ENCODE peak calls at places on chromosomes 3 and 15, in ten cellular contexts. One of them, this sample, is unnamed.

GRCh38 chr3:10404377-10404776 is 83.5 kb upstream of the SEC13 start:
- DNase-seq in MM.1S: no peak
- DNase-seq in GM23338: no peak
- DNase-seq in OCI-LY7: no peak
- DNase-seq in CD8-positive, alpha-beta T cell: no peak
- DNase-seq in AG04450: no peak
- DNase-seq in lower lobe of right lung: no peak
- DNase-seq in A673: no peak
- DNase-seq in transverse colon: no peak
- DNase-seq in esophagus muscularis mucosa: no peak
- DNase-seq in this sample: no peak

GRCh38 chr3:16461463-16462245 is 51.8 kb downstream of the RFTN1 start:
- DNase-seq in A673: no peak
- DNase-seq in AG04450: no peak
- DNase-seq in CD8-positive, alpha-beta T cell: no peak
- DNase-seq in lower lobe of right lung: no peak
- DNase-seq in GM23338: no peak
- DNase-seq in MM.1S: no peak
- DNase-seq in OCI-LY7: no peak
- DNase-seq in transverse colon: no peak
- DNase-seq in esophagus muscularis mucosa: no peak
- DNase-seq in this sample: no peak

GRCh38 chr3:31659246-31659645 is 126.5 kb downstream of the STT3B start:
- DNase-seq in GM23338: no peak
- DNase-seq in A673: no peak
- DNase-seq in OCI-LY7: no peak
- DNase-seq in transverse colon: no peak
- DNase-seq in AG04450: no peak
- DNase-seq in esophagus muscularis mucosa: no peak
- DNase-seq in MM.1S: no peak
- DNase-seq in lower lobe of right lung: no peak
- DNase-seq in CD8-positive, alpha-beta T cell: no peak
- DNase-seq in this sample: no peak

GRCh38 chr3:126349611-126350501 is 7.4 kb downstream of the KLF15 start:
- DNase-seq in transverse colon: peak; percentile 3
- DNase-seq in GM23338: no peak
- DNase-seq in lower lobe of right lung: peak; percentile 31
- DNase-seq in MM.1S: peak; percentile 1
- DNase-seq in A673: no peak
- DNase-seq in CD8-positive, alpha-beta T cell: no peak
- DNase-seq in esophagus muscularis mucosa: no peak
- DNase-seq in AG04450: no peak
- DNase-seq in OCI-LY7: no peak
- DNase-seq in this sample: no peak

GRCh38 chr15:69105451-69105985 is 54.9 kb upstream of the GLCE start:
- DNase-seq in esophagus muscularis mucosa: no peak
- DNase-seq in transverse colon: no peak
- DNase-seq in OCI-LY7: no peak
- DNase-seq in CD8-positive, alpha-beta T cell: no peak
- DNase-seq in AG04450: no peak
- DNase-seq in lower lobe of right lung: no peak
- DNase-seq in A673: no peak
- DNase-seq in GM23338: no peak
- DNase-seq in MM.1S: no peak
- DNase-seq in this sample: no peak

GRCh38 chr3:126256256-126256655 is 75.9 kb upstream of the ALDH1L1 start:
- DNase-seq in MM.1S: no peak
- DNase-seq in A673: no peak
- DNase-seq in CD8-positive, alpha-beta T cell: no peak
- DNase-seq in GM23338: no peak
- DNase-seq in OCI-LY7: no peak
- DNase-seq in AG04450: no peak
- DNase-seq in transverse colon: no peak
- DNase-seq in lower lobe of right lung: no peak
- DNase-seq in esophagus muscularis mucosa: no peak
- DNase-seq in this sample: no peak

GRCh38 chr15:87623832-87624231 is 632.7 kb downstream of the NTRK3 start:
- DNase-seq in CD8-positive, alpha-beta T cell: no peak
- DNase-seq in OCI-LY7: peak; percentile 10
- DNase-seq in A673: peak; percentile 18
- DNase-seq in transverse colon: no peak
- DNase-seq in lower lobe of right lung: no peak
- DNase-seq in MM.1S: peak; percentile 18
- DNase-seq in AG04450: no peak
- DNase-seq in GM23338: peak; percentile 82
- DNase-seq in esophagus muscularis mucosa: no peak
- DNase-seq in this sample: no peak

GRCh38 chr3:107468782-107469181 is 54.0 kb upstream of the BBX start:
- DNase-seq in transverse colon: no peak
- DNase-seq in lower lobe of right lung: no peak
- DNase-seq in A673: no peak
- DNase-seq in GM23338: peak; percentile 44
- DNase-seq in MM.1S: no peak
- DNase-seq in esophagus muscularis mucosa: no peak
- DNase-seq in OCI-LY7: no peak
- DNase-seq in CD8-positive, alpha-beta T cell: no peak
- DNase-seq in AG04450: no peak
- DNase-seq in this sample: no peak

GRCh38 chr3:106130384-106131084 is 261.7 kb upstream of the CBLB start:
- DNase-seq in AG04450: peak; percentile 41
- DNase-seq in GM23338: peak; percentile 3
- DNase-seq in OCI-LY7: no peak
- DNase-seq in transverse colon: no peak
- DNase-seq in A673: peak; percentile 68
- DNase-seq in MM.1S: no peak
- DNase-seq in lower lobe of right lung: no peak
- DNase-seq in CD8-positive, alpha-beta T cell: no peak
- DNase-seq in esophagus muscularis mucosa: no peak
- DNase-seq in this sample: no peak

GRCh38 chr3:114093596-114093995 is 37.1 kb downstream of the QTRT2 start:
- DNase-seq in transverse colon: peak; percentile 16
- DNase-seq in AG04450: peak; percentile 56
- DNase-seq in GM23338: no peak
- DNase-seq in MM.1S: no peak
- DNase-seq in esophagus muscularis mucosa: no peak
- DNase-seq in CD8-positive, alpha-beta T cell: no peak
- DNase-seq in OCI-LY7: no peak
- DNase-seq in A673: peak; percentile 78
- DNase-seq in lower lobe of right lung: no peak
- DNase-seq in this sample: peak; percentile 29

GRCh38 chr3:63661242-63661641 is 8.8 kb downstream of the SNTN start:
- DNase-seq in CD8-positive, alpha-beta T cell: no peak
- DNase-seq in AG04450: no peak
- DNase-seq in esophagus muscularis mucosa: no peak
- DNase-seq in A673: peak; percentile 23
- DNase-seq in lower lobe of right lung: no peak
- DNase-seq in MM.1S: no peak
- DNase-seq in transverse colon: no peak
- DNase-seq in OCI-LY7: peak; percentile 8
- DNase-seq in GM23338: peak; percentile 7
- DNase-seq in this sample: no peak

GRCh38 chr3:158672293-158673176 is at the start of gene LXN:
- DNase-seq in A673: peak; percentile 80
- DNase-seq in CD8-positive, alpha-beta T cell: peak; percentile 63
- DNase-seq in GM23338: peak; percentile 97
- DNase-seq in transverse colon: peak; percentile 93
- DNase-seq in esophagus muscularis mucosa: peak; percentile 94
- DNase-seq in MM.1S: peak; percentile 97
- DNase-seq in lower lobe of right lung: peak; percentile 92
- DNase-seq in OCI-LY7: peak; percentile 82
- DNase-seq in AG04450: peak; percentile 60
- DNase-seq in this sample: peak; percentile 82

GRCh38 chr3:128190501-128190900 is 37.2 kb downstream of the EEFSEC start:
- DNase-seq in lower lobe of right lung: no peak
- DNase-seq in A673: no peak
- DNase-seq in MM.1S: no peak
- DNase-seq in transverse colon: no peak
- DNase-seq in esophagus muscularis mucosa: peak; percentile 8
- DNase-seq in AG04450: no peak
- DNase-seq in OCI-LY7: no peak
- DNase-seq in GM23338: no peak
- DNase-seq in CD8-positive, alpha-beta T cell: no peak
- DNase-seq in this sample: no peak

GRCh38 chr15:101124731-101125558 is 126.9 kb downstream of the CHSY1 start:
- DNase-seq in esophagus muscularis mucosa: no peak
- DNase-seq in transverse colon: no peak
- DNase-seq in OCI-LY7: no peak
- DNase-seq in AG04450: peak; percentile 82
- DNase-seq in GM23338: no peak
- DNase-seq in CD8-positive, alpha-beta T cell: no peak
- DNase-seq in lower lobe of right lung: no peak
- DNase-seq in MM.1S: no peak
- DNase-seq in A673: no peak
- DNase-seq in this sample: no peak

GRCh38 chr15:94576889-94577533 is 345.6 kb downstream of the MCTP2 start:
- DNase-seq in GM23338: peak; percentile 84
- DNase-seq in MM.1S: peak; percentile 51
- DNase-seq in esophagus muscularis mucosa: no peak
- DNase-seq in OCI-LY7: peak; percentile 64
- DNase-seq in CD8-positive, alpha-beta T cell: no peak
- DNase-seq in AG04450: no peak
- DNase-seq in lower lobe of right lung: no peak
- DNase-seq in transverse colon: peak; percentile 10
- DNase-seq in A673: peak; percentile 63
- DNase-seq in this sample: peak; percentile 7

GRCh38 chr3:32383136-32383711 is 8.4 kb upstream of the CMTM7 start:
- DNase-seq in GM23338: no peak
- DNase-seq in CD8-positive, alpha-beta T cell: no peak
- DNase-seq in AG04450: no peak
- DNase-seq in lower lobe of right lung: no peak
- DNase-seq in transverse colon: no peak
- DNase-seq in esophagus muscularis mucosa: no peak
- DNase-seq in A673: no peak
- DNase-seq in OCI-LY7: no peak
- DNase-seq in MM.1S: no peak
- DNase-seq in this sample: no peak

GRCh38 chr3:40663296-40663695 is 138.5 kb downstream of the ZNF621 start:
- DNase-seq in CD8-positive, alpha-beta T cell: no peak
- DNase-seq in transverse colon: no peak
- DNase-seq in OCI-LY7: no peak
- DNase-seq in MM.1S: no peak
- DNase-seq in AG04450: no peak
- DNase-seq in esophagus muscularis mucosa: no peak
- DNase-seq in A673: no peak
- DNase-seq in lower lobe of right lung: no peak
- DNase-seq in GM23338: no peak
- DNase-seq in this sample: no peak

GRCh38 chr3:4656059-4656458 is 162.9 kb downstream of the ITPR1 start:
- DNase-seq in OCI-LY7: peak; percentile 2
- DNase-seq in AG04450: peak; percentile 44
- DNase-seq in lower lobe of right lung: peak; percentile 62
- DNase-seq in MM.1S: no peak
- DNase-seq in esophagus muscularis mucosa: no peak
- DNase-seq in transverse colon: peak; percentile 30
- DNase-seq in A673: peak; percentile 82
- DNase-seq in GM23338: peak; percentile 91
- DNase-seq in CD8-positive, alpha-beta T cell: no peak
- DNase-seq in this sample: peak; percentile 67
- TF ChIP-seq CTCF in OCI-LY7: peak; percentile 60
- TF ChIP-seq CTCF in AG04450: peak; percentile 98
- TF ChIP-seq CTCF in lower lobe of right lung: peak; percentile 69
- TF ChIP-seq CTCF in MM.1S: peak; percentile 40
- TF ChIP-seq CTCF in esophagus muscularis mucosa: peak; percentile 81
- TF ChIP-seq CTCF in transverse colon: peak; percentile 65
- TF ChIP-seq CTCF in A673: peak; percentile 89
- TF ChIP-seq CTCF in GM23338: peak; percentile 96
- TF ChIP-seq CTCF in CD8-positive, alpha-beta T cell: no peak
- TF ChIP-seq CTCF in this sample: peak; percentile 85

GRCh38 chr15:66704783-66705113 is 2.7 kb downstream of the SMAD6 start:
- DNase-seq in GM23338: no peak
- DNase-seq in A673: no peak
- DNase-seq in MM.1S: no peak
- DNase-seq in OCI-LY7: no peak
- DNase-seq in lower lobe of right lung: no peak
- DNase-seq in AG04450: no peak
- DNase-seq in transverse colon: peak; percentile 60
- DNase-seq in CD8-positive, alpha-beta T cell: no peak
- DNase-seq in esophagus muscularis mucosa: no peak
- DNase-seq in this sample: no peak
- H3K27ac ChIP-seq in GM23338: no peak overlapping the region
- H3K27ac ChIP-seq in A673: peak overlapping the region; percentile 29
- H3K27ac ChIP-seq in MM.1S: no peak overlapping the region
- H3K27ac ChIP-seq in OCI-LY7: no peak overlapping the region
- H3K27ac ChIP-seq in lower lobe of right lung: peak overlapping the region; percentile 87
- H3K27ac ChIP-seq in AG04450: no peak overlapping the region
- H3K27ac ChIP-seq in transverse colon: peak overlapping the region; percentile 92
- H3K27ac ChIP-seq in CD8-positive, alpha-beta T cell: no peak overlapping the region
- H3K27ac ChIP-seq in esophagus muscularis mucosa: peak overlapping the region; percentile 80
- H3K27ac ChIP-seq in this sample: peak overlapping the region; percentile 97

GRCh38 chr3:46889381-46890110 is 12.0 kb downstream of the PTH1R start:
- DNase-seq in CD8-positive, alpha-beta T cell: no peak
- DNase-seq in MM.1S: no peak
- DNase-seq in A673: peak; percentile 67
- DNase-seq in lower lobe of right lung: no peak
- DNase-seq in esophagus muscularis mucosa: no peak
- DNase-seq in GM23338: no peak
- DNase-seq in AG04450: no peak
- DNase-seq in OCI-LY7: no peak
- DNase-seq in transverse colon: no peak
- DNase-seq in this sample: peak; percentile 61

GRCh38 chr3:46890132-46890531 is 12.6 kb downstream of the PTH1R start:
- DNase-seq in AG04450: no peak
- DNase-seq in CD8-positive, alpha-beta T cell: no peak
- DNase-seq in transverse colon: no peak
- DNase-seq in GM23338: no peak
- DNase-seq in A673: peak; percentile 26
- DNase-seq in lower lobe of right lung: no peak
- DNase-seq in OCI-LY7: no peak
- DNase-seq in esophagus muscularis mucosa: no peak
- DNase-seq in MM.1S: no peak
- DNase-seq in this sample: no peak

GRCh38 chr3:46892285-46893145 is 15.0 kb downstream of the PTH1R start:
- DNase-seq in AG04450: peak; percentile 8
- DNase-seq in OCI-LY7: no peak
- DNase-seq in GM23338: peak; percentile 94
- DNase-seq in A673: no peak
- DNase-seq in esophagus muscularis mucosa: peak; percentile 95
- DNase-seq in CD8-positive, alpha-beta T cell: no peak
- DNase-seq in lower lobe of right lung: peak; percentile 85
- DNase-seq in transverse colon: peak; percentile 60
- DNase-seq in MM.1S: peak; percentile 74
- DNase-seq in this sample: peak; percentile 72

GRCh38 chr3:46893146-46893748 is 15.7 kb downstream of the PTH1R start:
- DNase-seq in AG04450: no peak
- DNase-seq in MM.1S: no peak
- DNase-seq in lower lobe of right lung: peak; percentile 37
- DNase-seq in OCI-LY7: no peak
- DNase-seq in esophagus muscularis mucosa: no peak
- DNase-seq in A673: no peak
- DNase-seq in transverse colon: no peak
- DNase-seq in CD8-positive, alpha-beta T cell: no peak
- DNase-seq in GM23338: peak; percentile 28
- DNase-seq in this sample: no peak

GRCh38 chr3:46891132-46891531 is 13.6 kb downstream of the PTH1R start:
- DNase-seq in A673: no peak
- DNase-seq in esophagus muscularis mucosa: no peak
- DNase-seq in transverse colon: no peak
- DNase-seq in GM23338: no peak
- DNase-seq in MM.1S: no peak
- DNase-seq in CD8-positive, alpha-beta T cell: no peak
- DNase-seq in lower lobe of right lung: no peak
- DNase-seq in AG04450: no peak
- DNase-seq in OCI-LY7: no peak
- DNase-seq in this sample: no peak
- TF ChIP-seq CTCF in A673: no peak
- TF ChIP-seq CTCF in esophagus muscularis mucosa: no peak
- TF ChIP-seq CTCF in transverse colon: no peak
- TF ChIP-seq CTCF in GM23338: no peak
- TF ChIP-seq CTCF in MM.1S: no peak
- TF ChIP-seq CTCF in CD8-positive, alpha-beta T cell: no peak
- TF ChIP-seq CTCF in lower lobe of right lung: no peak
- TF ChIP-seq CTCF in AG04450: no peak
- TF ChIP-seq CTCF in OCI-LY7: no peak
- TF ChIP-seq CTCF in this sample: no peak

GRCh38 chr3:65479118-65479517 is 559.6 kb downstream of the MAGI1 start:
- DNase-seq in MM.1S: no peak
- DNase-seq in A673: no peak
- DNase-seq in lower lobe of right lung: no peak
- DNase-seq in AG04450: no peak
- DNase-seq in GM23338: peak; percentile 55
- DNase-seq in CD8-positive, alpha-beta T cell: no peak
- DNase-seq in transverse colon: no peak
- DNase-seq in esophagus muscularis mucosa: no peak
- DNase-seq in OCI-LY7: no peak
- DNase-seq in this sample: no peak
- H3K27ac ChIP-seq in MM.1S: no peak overlapping the region
- H3K27ac ChIP-seq in A673: no peak overlapping the region
- H3K27ac ChIP-seq in lower lobe of right lung: no peak overlapping the region
- H3K27ac ChIP-seq in AG04450: no peak overlapping the region
- H3K27ac ChIP-seq in GM23338: peak overlapping the region; percentile 20
- H3K27ac ChIP-seq in CD8-positive, alpha-beta T cell: no peak overlapping the region
- H3K27ac ChIP-seq in transverse colon: no peak overlapping the region
- H3K27ac ChIP-seq in esophagus muscularis mucosa: no peak overlapping the region
- H3K27ac ChIP-seq in OCI-LY7: no peak overlapping the region
- H3K27ac ChIP-seq in this sample: no peak overlapping the region

This sample was measured in heart right ventricle.